ENCODE peak calls at places on chromosomes 1 and 21, in seven cellular contexts. M, K, S, N, X, J and L are unnamed samples.
A peak's percentile ranks its signal among the peaks of the same experiment; 100 is the strongest.

GRCh38 chr1:48292706-48293105 is 70.2 kb downstream of the SLC5A9 start:
- DNase-seq in M (no peak), K (no peak), S (no peak), N (no peak), X (no peak), J (no peak), L (no peak)

GRCh38 chr1:224668991-224669390 is 52.9 kb downstream of the CNIH3 start:
- DNase-seq in M (no peak), K (peak; percentile 14), S (no peak), N (no peak), X (no peak), J (no peak), L (no peak)

GRCh38 chr1:89065077-89065868 is at the start of gene GBP1:
- DNase-seq in M (no peak), K (peak; percentile 89), S (peak; percentile 82), N (no peak), X (no peak), J (peak; percentile 66), L (no peak)

GRCh38 chr1:235952950-235953615 is 86.4 kb upstream of the LYST start:
- DNase-seq in M (no peak), K (no peak), S (no peak), N (no peak), X (no peak), J (no peak), L (no peak)

GRCh38 chr1:70877343-70877742 is 170.3 kb downstream of the PTGER3 start:
- DNase-seq in M (no peak), K (no peak), S (no peak), N (no peak), X (no peak), J (no peak), L (no peak)

GRCh38 chr21:44376606-44377005 is 23.2 kb downstream of the TRPM2 start:
- DNase-seq in M (no peak), K (no peak), S (no peak), N (no peak), X (no peak), J (no peak), L (no peak)

GRCh38 chr21:45270306-45270821 is 17.3 kb downstream of the POFUT2 start:
- DNase-seq in M (peak; percentile 48), K (no peak), S (no peak), N (no peak), X (no peak), J (peak; percentile 6), L (no peak)

GRCh38 chr1:30977105-30977504 is 68.5 kb upstream of the SDC3 start:
- DNase-seq in M (no peak), K (peak; percentile 55), S (no peak), N (no peak), X (no peak), J (no peak), L (no peak)

GRCh38 chr1:89041055-89041707 is 18.5 kb upstream of the GBP3 start:
- DNase-seq in M (no peak), K (peak; percentile 84), S (no peak), N (peak; percentile 73), X (no peak), J (no peak), L (no peak)

GRCh38 chr1:38693759-38694158 is 165.8 kb downstream of the RRAGC start:
- DNase-seq in M (no peak), K (no peak), S (no peak), N (no peak), X (no peak), J (no peak), L (no peak)

GRCh38 chr1:217892750-217893149 is 261.6 kb downstream of the SPATA17 start:
- DNase-seq in M (no peak), K (peak; percentile 3), S (no peak), N (no peak), X (no peak), J (no peak), L (no peak)

GRCh38 chr1:219120625-219121544 is 52.8 kb upstream of the LYPLAL1 start:
- DNase-seq in M (no peak), K (peak; percentile 98), S (peak; percentile 90), N (no peak), X (no peak), J (peak; percentile 79), L (no peak)

GRCh38 chr1:95407146-95407863 is 173.3 kb downstream of the RWDD3 start:
- DNase-seq in M (no peak), K (no peak), S (no peak), N (no peak), X (no peak), J (no peak), L (no peak)

GRCh38 chr1:170318736-170319135 is 173.0 kb downstream of the NTMT2 start:
- DNase-seq in M (no peak), K (peak; percentile 28), S (no peak), N (no peak), X (no peak), J (no peak), L (no peak)

GRCh38 chr1:68320349-68320748 is 88.0 kb upstream of the WLS start:
- DNase-seq in M (peak; percentile 25), K (no peak), S (no peak), N (no peak), X (no peak), J (no peak), L (no peak)

GRCh38 chr21:34890258-34890723 is 158.8 kb downstream of the RUNX1 start:
- DNase-seq in M (no peak), K (no peak), S (no peak), N (no peak), X (no peak), J (no peak), L (no peak)
- TF ChIP-seq CTCF in M (no peak), K (no peak), S (no peak), N (no peak), X (no peak), J (no peak), L (peak; percentile 33)

DNA sequence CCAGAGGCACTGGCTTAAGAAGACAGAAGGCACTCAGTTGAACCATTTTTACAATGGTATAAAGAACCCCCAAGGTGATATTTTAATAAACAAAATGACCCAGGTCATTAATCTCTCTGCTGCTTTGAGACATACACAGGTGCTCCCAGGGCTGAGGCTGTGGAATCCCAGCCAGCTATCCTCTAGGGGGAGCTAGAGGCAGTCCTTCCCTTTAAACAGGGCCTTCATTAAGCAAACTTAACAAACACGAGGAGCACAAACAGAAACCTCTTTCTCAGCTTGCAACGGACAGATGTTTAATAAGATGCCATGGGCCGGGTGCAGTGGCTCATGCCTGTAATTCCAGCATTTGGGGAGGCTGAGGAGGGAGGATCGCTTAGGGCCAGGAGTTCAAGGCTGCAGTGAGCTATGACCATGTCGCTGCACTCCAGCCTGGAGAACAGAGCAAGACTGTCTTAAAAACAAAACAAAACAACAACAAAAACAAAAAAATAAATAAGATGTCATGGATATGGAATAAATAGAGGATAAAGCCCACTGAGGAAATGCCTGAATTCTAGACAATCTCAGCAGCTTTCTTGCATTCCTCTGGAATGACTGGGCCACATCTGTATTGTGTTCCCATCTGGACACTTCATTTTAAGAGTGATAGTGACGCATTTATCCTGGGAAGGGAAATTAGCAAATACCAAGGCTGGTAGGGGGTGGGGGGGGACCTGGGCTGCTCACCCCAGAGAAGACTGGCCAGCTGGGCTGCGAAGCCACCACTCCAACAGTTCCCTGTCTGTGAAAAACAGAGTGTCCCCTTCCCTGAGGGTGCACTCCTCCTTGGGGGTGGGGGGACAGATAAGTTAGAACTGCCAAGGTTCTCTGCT is 106.5 kb downstream of the HIVEP3 start:
- DNase-seq in M (peak; percentile 74), K (peak; percentile 94), S (peak; percentile 29), N (no peak), X (peak; percentile 40), J (no peak), L (no peak)
- TF ChIP-seq CTCF in M (peak; percentile 59), K (peak; percentile 83), S (peak; percentile 65), N (peak; percentile 82), X (peak; percentile 76), J (peak; percentile 13), L (peak; percentile 68)

GRCh38 chr1:22639286-22639685 is 2.9 kb downstream of the C1QA start:
- DNase-seq in M (peak; percentile 73), K (peak; percentile 42), S (no peak), N (no peak), X (no peak), J (no peak), L (no peak)
- TF ChIP-seq CTCF in M (no peak), K (no peak), S (no peak), N (no peak), X (no peak), J (no peak), L (no peak)

DNA sequence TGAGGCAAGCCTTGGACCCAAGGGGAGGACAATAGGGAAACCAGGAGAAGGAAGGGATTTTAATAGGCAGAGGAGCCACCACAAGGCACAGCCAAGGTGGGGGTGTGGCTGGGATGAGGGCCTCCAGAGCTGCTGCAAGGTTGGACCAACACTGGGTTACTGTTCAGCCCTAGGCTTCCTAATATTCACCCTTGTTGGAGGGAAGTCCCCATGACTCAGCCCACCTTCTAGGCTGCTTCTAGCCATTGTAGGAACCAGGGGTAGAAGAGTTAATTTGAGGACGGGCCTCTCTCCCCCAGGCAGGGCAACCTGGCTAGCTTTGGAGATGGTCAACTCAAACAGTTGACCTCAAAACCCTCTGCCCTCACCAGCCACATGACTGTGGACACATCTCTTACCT is 59.5 kb downstream of the KCNN3 start:
- DNase-seq in M (no peak), K (no peak), S (no peak), N (no peak), X (no peak), J (no peak), L (no peak)
- TF ChIP-seq CTCF in M (no peak), K (no peak), S (no peak), N (no peak), X (no peak), J (no peak), L (no peak)